ENCODE peak calls at places on chromosomes 5 and 9, in nine cellular contexts. M is left ventricle myocardium inferior, X is PC-9, U is OCI-LY7, V is A549, J is HCT116, A is pancreas, P is foreskin keratinocyte, E is neuronal stem cell. B is an unnamed sample. For H3K4me1, the result is how much of the 10 kb centered on the place peaks cover.

GRCh38 chr5:8981496-8981895 is 564.4 kb downstream of the SEMA5A start:
- DNase-seq in A (no peak), U (no peak), P (peak), E (no peak), J (no peak), X (no peak), M (no peak), V (no peak), B (peak)

GRCh38 chr5:79824444-79824843 is 134.8 kb downstream of the CMYA5 start:
- DNase-seq in X (no peak), E (no peak), U (no peak), J (no peak), P (no peak), M (no peak), V (no peak), A (no peak), B (no peak)

GRCh38 chr9:120561699-120562098 is 18.3 kb downstream of the CDK5RAP2 start:
- DNase-seq in A (no peak), E (no peak), X (no peak), P (no peak), M (no peak), V (no peak), U (no peak), J (no peak), B (no peak)

GRCh38 chr9:2120926-2121689 is 106.0 kb downstream of the SMARCA2 start:
- DNase-seq in P (peak), A (no peak), U (no peak), J (peak), X (no peak), V (no peak), E (no peak), M (no peak), B (peak)

GRCh38 chr9:135502168-135502872 is 1.8 kb downstream of the MRPS2 start:
- DNase-seq in U (no peak), A (no peak), P (no peak), E (no peak), V (no peak), M (no peak), X (no peak), J (no peak), B (no peak)

GRCh38 chr9:106970219-106970975 is 107.4 kb downstream of the ZNF462 start:
- DNase-seq in E (no peak), X (no peak), M (no peak), P (no peak), A (no peak), V (no peak), U (no peak), J (no peak), B (no peak)

GRCh38 chr9:96258967-96259366 is 43.0 kb downstream of the HSD17B3 start:
- DNase-seq in U (no peak), M (no peak), E (no peak), V (no peak), J (peak), P (no peak), X (no peak), A (no peak), B (no peak)

GRCh38 chr5:103511554-103511885 is 51.1 kb downstream of the NUDT12 start:
- DNase-seq in E (no peak), X (no peak), A (no peak), V (no peak), M (no peak), J (no peak), U (no peak), P (peak), B (no peak)

GRCh38 chr5:140557965-140558364 is 692 bp upstream of the SRA1 start:
- DNase-seq in X (no peak), J (no peak), M (no peak), A (no peak), E (no peak), V (no peak), U (no peak), P (no peak), B (no peak)

GRCh38 chr9:100104314-100104713 is 5.3 kb downstream of the INVS start:
- DNase-seq in V (no peak), E (no peak), P (peak), X (no peak), A (no peak), J (no peak), U (no peak), M (no peak), B (no peak)

GRCh38 chr5:95619096-95619495 is 791 bp upstream of the GPR150 start:
- DNase-seq in U (no peak), J (no peak), M (no peak), E (no peak), X (no peak), A (no peak), P (no peak), V (no peak), B (no peak)

GRCh38 chr5:116419258-116419657 is 155.4 kb downstream of the SEMA6A start:
- DNase-seq in P (no peak), J (no peak), E (no peak), U (no peak), M (no peak), X (no peak), A (no peak), V (no peak), B (no peak)

GRCh38 chr5:157371655-157372471 is 88.2 kb upstream of the NIPAL4 start:
- DNase-seq in J (no peak), A (no peak), X (no peak), E (no peak), P (no peak), U (no peak), V (no peak), M (no peak), B (no peak)

GRCh38 chr5:60161340-60161934 is 267.9 kb upstream of the PDE4D start:
- DNase-seq in U (peak), P (no peak), A (no peak), V (peak), M (no peak), X (no peak), J (peak), E (no peak), B (peak)

GRCh38 chr9:83403864-83404263 is 134.3 kb downstream of the FRMD3 start:
- DNase-seq in J (no peak), P (no peak), M (no peak), A (no peak), E (peak), U (no peak), X (no peak), V (no peak), B (peak)

GRCh38 chr9:16293610-16294009 is 576.9 kb downstream of the BNC2 start:
- DNase-seq in E (no peak), J (no peak), M (no peak), V (no peak), A (no peak), P (no peak), X (no peak), U (no peak), B (no peak)

GRCh38 chr5:151315998-151316597 is 12.5 kb upstream of the SLC36A3 start:
- DNase-seq in E (peak), M (peak), X (peak), P (peak), V (peak), A (peak), J (peak), U (peak), B (peak)

GRCh38 chr9:134811673-134812668 is 68.6 kb upstream of the FCN2 start:
- DNase-seq in E (peak), J (no peak), U (no peak), V (no peak), P (no peak), M (no peak), X (no peak), A (no peak), B (peak)

GRCh38 chr9:76866689-76867088 is 39.2 kb downstream of the PRUNE2 start:
- DNase-seq in X (peak), M (no peak), A (no peak), V (peak), P (peak), E (no peak), U (no peak), J (no peak), B (peak)

GRCh38 chr5:118990582-118990981 is 2.2 kb upstream of the DTWD2 start:
- DNase-seq in A (peak), M (no peak), E (no peak), J (no peak), P (no peak), U (no peak), V (no peak), X (peak), B (no peak)

GRCh38 chr5:1101991-1102713 is 9.7 kb downstream of the SLC12A7 start:
- DNase-seq in X (no peak), P (no peak), V (no peak), J (no peak), M (peak), E (peak), U (no peak), A (no peak), B (peak)

GRCh38 chr5:36049949-36050348 is 16.7 kb downstream of the UGT3A2 start:
- DNase-seq in A (no peak), J (no peak), V (no peak), U (no peak), M (no peak), E (no peak), X (no peak), P (no peak), B (no peak)

GRCh38 chr9:15080401-15080800 is 170.2 kb upstream of the FREM1 start:
- DNase-seq in M (no peak), X (no peak), J (no peak), E (no peak), P (no peak), V (no peak), A (no peak), U (no peak), B (no peak)

GRCh38 chr9:16687678-16688369 is 182.6 kb downstream of the BNC2 start:
- DNase-seq in M (no peak), V (no peak), E (no peak), A (no peak), P (no peak), J (no peak), X (no peak), U (no peak), B (no peak)

GRCh38 chr9:77954018-77954417 is 77.6 kb downstream of the GNAQ start:
- DNase-seq in V (no peak), J (no peak), P (no peak), A (no peak), E (no peak), M (no peak), U (no peak), X (no peak), B (peak)
- H3K27ac ChIP-seq in V (no peak), J (no peak), P (no peak), A (no peak), E (no peak), M (peak), U (no peak), X (no peak), B (no peak)

DNA sequence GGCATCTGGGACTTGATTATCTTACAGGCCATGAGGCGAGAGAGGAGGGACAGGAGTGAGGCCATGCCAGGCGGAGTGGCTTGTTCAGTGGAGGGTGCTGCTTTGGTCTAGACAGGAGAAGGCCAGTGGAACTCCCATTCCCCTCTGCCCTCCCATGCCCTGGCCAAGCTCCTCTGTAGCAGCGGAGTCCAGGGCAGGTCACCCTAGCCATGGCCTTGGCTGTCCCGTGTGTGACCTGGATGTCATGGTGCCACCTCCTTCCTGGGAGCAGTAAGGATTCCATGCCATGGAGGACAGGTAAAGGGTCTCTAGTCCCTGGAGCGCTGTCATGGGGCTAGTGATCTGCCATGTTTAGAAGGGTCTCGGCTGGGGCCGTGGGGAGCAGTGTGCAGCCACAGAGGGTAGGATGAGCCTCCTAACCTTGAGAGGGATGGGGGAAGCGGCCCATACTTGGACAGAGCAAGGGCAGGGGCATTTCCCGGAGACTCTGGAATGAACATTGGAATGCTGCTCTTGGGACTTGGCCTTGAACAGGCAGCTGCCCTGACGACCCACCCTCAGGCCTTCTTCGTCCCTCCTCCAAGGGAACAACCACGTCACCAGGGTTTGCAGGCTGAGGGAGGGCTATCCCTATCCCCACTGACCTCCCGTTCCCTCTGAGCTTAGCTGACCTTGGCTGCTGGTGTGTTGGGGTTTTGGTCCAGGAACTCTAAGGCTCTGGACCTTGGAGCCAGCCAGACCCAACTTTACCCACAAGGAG is 100.4 kb downstream of the DAB2IP start:
- DNase-seq in E (no peak), J (no peak), M (no peak), A (no peak), U (no peak), V (no peak), X (no peak), P (no peak), B (no peak)
- H3K4me1 ChIP-seq in E (under half), J (under half), M (half or more), A (under half), U (under half), V (under half), X (under half), P (under half), B (under half)

GRCh38 chr9:6142816-6143454 is 72.7 kb upstream of the IL33 start:
- DNase-seq in E (no peak), U (no peak), A (no peak), M (no peak), P (no peak), X (no peak), V (no peak), J (no peak), B (no peak)
- H3K27ac ChIP-seq in E (no peak), U (no peak), A (peak), M (no peak), P (no peak), X (no peak), V (no peak), J (no peak), B (no peak)

DNA sequence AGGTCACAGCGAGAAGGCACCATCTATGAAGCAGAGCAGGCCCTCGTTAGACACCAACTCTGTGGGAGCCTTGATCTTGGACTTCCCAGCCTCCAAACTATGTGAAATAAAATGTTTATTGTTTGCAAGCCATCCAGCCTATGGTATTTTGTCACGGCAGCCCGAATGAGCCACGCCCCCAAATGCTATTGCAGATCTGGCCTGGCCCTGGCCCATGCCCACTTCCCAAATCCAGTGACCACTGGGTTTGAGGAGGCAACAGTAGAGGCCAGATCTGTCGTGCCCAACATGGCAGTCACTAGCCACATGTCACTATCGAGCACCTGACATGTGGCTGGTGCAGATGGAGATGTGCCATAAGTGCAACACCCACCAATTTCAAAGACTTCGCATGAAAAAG is 10.8 kb downstream of the STK10 start:
- DNase-seq in M (no peak), J (no peak), E (no peak), P (no peak), A (no peak), V (no peak), U (no peak), X (no peak), B (no peak)
- H3K4me1 ChIP-seq in M (half or more), J (under half), E (under half), P (under half), A (under half), V (under half), U (half or more), X (under half), B (under half)

GRCh38 chr5:154860765-154861164 is 2.3 kb downstream of the CNOT8 start:
- DNase-seq in M (no peak), P (no peak), X (no peak), E (no peak), V (no peak), J (no peak), A (no peak), U (peak), B (no peak)
- H3K27ac ChIP-seq in M (peak), P (no peak), X (peak), E (no peak), V (no peak), J (no peak), A (no peak), U (peak), B (no peak)

GRCh38 chr9:35756743-35757526 is 2.9 kb upstream of the MSMP start:
- DNase-seq in P (peak), V (peak), A (peak), M (peak), E (peak), X (peak), U (peak), J (peak), B (peak)

GRCh38 chr9:35756275-35756742 is 2.2 kb upstream of the MSMP start:
- DNase-seq in A (peak), U (no peak), P (no peak), M (peak), E (no peak), X (no peak), J (peak), V (no peak), B (peak)

GRCh38 chr9:35758475-35759050 is 4.5 kb upstream of the MSMP start:
- DNase-seq in M (no peak), U (no peak), J (no peak), X (no peak), E (no peak), A (no peak), V (no peak), P (no peak), B (no peak)

GRCh38 chr9:35759795-35760194 is 5.7 kb upstream of the MSMP start:
- DNase-seq in U (no peak), P (no peak), E (no peak), X (no peak), A (no peak), M (no peak), J (no peak), V (no peak), B (no peak)

DNA sequence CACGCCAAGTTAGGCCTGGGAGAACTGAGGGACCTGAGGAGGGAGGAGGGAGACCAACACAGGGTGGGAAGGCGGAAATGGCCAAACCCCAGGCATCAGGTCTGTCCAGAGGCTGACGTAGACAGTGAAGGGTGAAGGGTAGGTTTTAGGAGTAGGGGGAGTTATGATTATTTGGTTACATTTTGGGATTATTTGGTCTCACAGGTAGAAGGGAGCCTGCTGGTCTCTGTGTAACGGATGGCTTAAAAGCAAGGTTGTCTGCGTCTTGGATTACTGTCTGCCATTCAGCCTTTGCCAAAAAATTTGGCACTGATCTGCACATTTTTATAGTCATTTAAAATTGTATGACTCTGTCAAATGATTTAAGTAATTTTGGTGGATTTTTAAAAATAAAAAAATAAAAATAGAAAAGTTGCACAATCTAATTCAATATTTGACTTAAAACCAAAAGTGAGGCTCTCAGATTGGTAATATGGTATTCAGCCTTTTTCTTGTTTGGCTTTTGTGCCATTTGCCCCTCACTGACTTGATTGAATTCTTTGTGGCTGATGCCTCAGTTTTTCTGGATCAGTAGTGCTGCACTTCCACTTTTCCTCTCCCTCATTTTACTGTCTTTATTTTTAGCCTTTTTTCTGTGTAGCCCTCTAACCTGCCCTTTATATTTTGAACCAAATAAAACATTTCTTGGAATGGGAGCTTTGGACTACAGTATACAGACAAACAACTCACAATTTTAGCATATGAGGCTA is 3.6 kb upstream of the MSMP start:
- DNase-seq in P (no peak), E (no peak), V (peak), A (no peak), U (no peak), M (no peak), X (no peak), J (no peak), B (no peak)
- H3K4me1 ChIP-seq in P (under half), E (under half), V (under half), A (under half), U (half or more), M (under half), X (under half), J (under half), B (under half)

GRCh38 chr9:129227843-129228189 is 49.8 kb upstream of the IER5L start:
- DNase-seq in V (no peak), A (no peak), M (no peak), P (no peak), U (no peak), X (no peak), E (no peak), J (no peak), B (no peak)

GRCh38 chr9:129225815-129226214 is 47.8 kb upstream of the IER5L start:
- DNase-seq in J (no peak), X (peak), A (peak), E (peak), M (peak), U (no peak), P (peak), V (peak), B (peak)

GRCh38 chr9:129223551-129224208 is 45.6 kb upstream of the IER5L start:
- DNase-seq in M (no peak), J (no peak), X (no peak), A (no peak), E (no peak), U (no peak), V (no peak), P (no peak), B (peak)

GRCh38 chr9:129224618-129225017 is 46.6 kb upstream of the IER5L start:
- DNase-seq in J (no peak), P (no peak), A (no peak), X (no peak), U (no peak), E (no peak), M (no peak), V (no peak), B (no peak)

DNA sequence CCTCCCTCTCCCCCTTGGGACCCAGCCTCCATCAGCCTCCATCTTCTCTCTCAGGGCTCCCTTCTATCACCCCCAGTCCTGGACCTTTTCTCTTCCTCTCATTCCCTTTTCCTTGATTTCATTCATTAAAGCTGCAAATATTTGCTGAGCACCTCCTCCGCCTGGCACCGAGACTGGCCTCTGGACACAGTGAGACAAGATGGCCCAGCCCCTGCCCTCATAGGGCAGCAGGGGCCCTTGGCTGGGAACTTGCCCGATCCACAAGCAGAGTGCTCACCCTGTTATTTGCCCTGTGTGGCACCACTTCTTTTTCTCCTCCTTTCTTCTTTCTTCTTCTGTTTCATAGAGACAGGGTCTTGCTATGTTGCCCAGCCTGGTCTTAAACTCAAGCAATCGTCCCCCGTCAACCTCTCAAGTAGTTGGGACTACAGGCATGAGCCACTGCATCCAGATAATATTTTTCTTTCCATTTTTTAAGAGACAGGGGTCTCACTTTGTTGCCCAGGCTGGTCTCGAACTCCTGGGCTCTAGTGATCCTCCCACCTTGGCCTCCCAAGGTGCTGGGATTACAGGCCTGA is 47.2 kb upstream of the IER5L start:
- DNase-seq in E (no peak), V (no peak), J (no peak), X (no peak), U (no peak), A (no peak), P (no peak), M (no peak), B (no peak)
- H3K27ac ChIP-seq in E (no peak), V (peak), J (peak), X (peak), U (no peak), A (peak), P (no peak), M (peak), B (peak)

DNA sequence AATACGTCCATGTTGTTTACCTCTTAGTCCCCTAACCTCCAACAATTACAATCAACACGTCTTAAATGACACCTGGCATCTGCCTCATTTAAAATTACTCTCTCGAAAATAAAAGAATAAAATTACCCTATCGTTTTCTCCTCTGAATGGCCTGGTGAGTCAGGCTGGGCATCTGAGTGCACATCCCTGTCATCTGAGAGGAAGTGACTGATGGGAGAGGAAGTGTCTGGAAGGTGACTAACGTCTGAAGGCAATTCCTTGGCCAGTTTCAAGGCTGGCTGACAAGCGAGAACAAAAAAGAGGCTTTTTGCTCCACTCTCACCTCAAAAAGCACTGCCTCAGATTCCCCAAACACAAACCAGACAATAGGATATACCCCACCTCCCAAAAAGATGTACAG is 57.7 kb downstream of the MAPKAP1 start:
- DNase-seq in X (peak), J (peak), U (no peak), A (no peak), V (peak), M (no peak), E (no peak), P (peak), B (no peak)
- H3K4me1 ChIP-seq in X (under half), J (under half), U (under half), A (under half), V (under half), M (under half), E (under half), P (under half), B (under half)